ENCODE peak calls at places on chromosomes 13 and 19, in five cellular contexts. One of them, this sample, is unnamed.

GRCh38 chr19:51489113-51489512 is 10.8 kb downstream of the CEACAM18 start:
- DNase-seq in neural crest cell: no peak
- DNase-seq in sigmoid colon: no peak
- DNase-seq in fibroblast of pulmonary artery: no peak
- DNase-seq in breast epithelium: no peak
- DNase-seq in this sample: no peak

GRCh38 chr19:35620001-35620400 is 7.5 kb downstream of the HAUS5 start:
- DNase-seq in neural crest cell: no peak
- DNase-seq in fibroblast of pulmonary artery: no peak
- DNase-seq in breast epithelium: no peak
- DNase-seq in sigmoid colon: no peak
- DNase-seq in this sample: no peak

GRCh38 chr13:27264181-27264580 is 6.4 kb upstream of the RASL11A start:
- DNase-seq in sigmoid colon: no peak
- DNase-seq in fibroblast of pulmonary artery: peak; percentile 62
- DNase-seq in neural crest cell: no peak
- DNase-seq in breast epithelium: no peak
- DNase-seq in this sample: no peak

GRCh38 chr13:23375007-23375971 is 58.2 kb downstream of the SACS start:
- DNase-seq in breast epithelium: peak; percentile 94
- DNase-seq in sigmoid colon: peak; percentile 98
- DNase-seq in neural crest cell: peak; percentile 92
- DNase-seq in fibroblast of pulmonary artery: peak; percentile 95
- DNase-seq in this sample: peak; percentile 91

GRCh38 chr13:40983725-40984669 is 35.1 kb downstream of the ELF1 start:
- DNase-seq in neural crest cell: no peak
- DNase-seq in fibroblast of pulmonary artery: no peak
- DNase-seq in breast epithelium: no peak
- DNase-seq in sigmoid colon: no peak
- DNase-seq in this sample: no peak

GRCh38 chr19:4090351-4091220 is 23.9 kb upstream of the ZBTB7A start:
- DNase-seq in breast epithelium: no peak
- DNase-seq in neural crest cell: no peak
- DNase-seq in fibroblast of pulmonary artery: no peak
- DNase-seq in sigmoid colon: no peak
- DNase-seq in this sample: no peak

GRCh38 chr19:48735031-48735615 is 5.3 kb downstream of the RASIP1 start:
- DNase-seq in breast epithelium: no peak
- DNase-seq in sigmoid colon: no peak
- DNase-seq in neural crest cell: peak; percentile 45
- DNase-seq in fibroblast of pulmonary artery: no peak
- DNase-seq in this sample: no peak

GRCh38 chr19:12745166-12745897 is 6.3 kb upstream of the BEST2 start:
- DNase-seq in fibroblast of pulmonary artery: no peak
- DNase-seq in neural crest cell: no peak
- DNase-seq in sigmoid colon: no peak
- DNase-seq in breast epithelium: no peak
- DNase-seq in this sample: no peak

GRCh38 chr19:7293795-7294570 is at the start of gene INSR:
- DNase-seq in breast epithelium: peak; percentile 91
- DNase-seq in sigmoid colon: peak; percentile 95
- DNase-seq in neural crest cell: peak; percentile 68
- DNase-seq in fibroblast of pulmonary artery: peak; percentile 90
- DNase-seq in this sample: peak; percentile 71

GRCh38 chr13:48975101-48975925 is at the start of gene FNDC3A:
- DNase-seq in fibroblast of pulmonary artery: peak; percentile 74
- DNase-seq in breast epithelium: peak; percentile 72
- DNase-seq in sigmoid colon: peak; percentile 76
- DNase-seq in neural crest cell: peak; percentile 14
- DNase-seq in this sample: peak; percentile 76

GRCh38 chr19:6423499-6424189 is 967 bp downstream of the KHSRP start:
- DNase-seq in fibroblast of pulmonary artery: peak; percentile 55
- DNase-seq in neural crest cell: peak; percentile 45
- DNase-seq in breast epithelium: no peak
- DNase-seq in sigmoid colon: peak; percentile 67
- DNase-seq in this sample: no peak

GRCh38 chr19:10762656-10763055 is 44.8 kb downstream of the DNM2 start:
- DNase-seq in neural crest cell: no peak
- DNase-seq in breast epithelium: no peak
- DNase-seq in sigmoid colon: no peak
- DNase-seq in fibroblast of pulmonary artery: no peak
- DNase-seq in this sample: no peak

GRCh38 chr19:41367848-41368301 is 3.9 kb upstream of the B9D2 start:
- DNase-seq in fibroblast of pulmonary artery: peak; percentile 89
- DNase-seq in sigmoid colon: no peak
- DNase-seq in breast epithelium: no peak
- DNase-seq in neural crest cell: no peak
- DNase-seq in this sample: no peak

GRCh38 chr19:39865953-39866352 is 19.8 kb upstream of the FBL start:
- DNase-seq in sigmoid colon: no peak
- DNase-seq in breast epithelium: no peak
- DNase-seq in fibroblast of pulmonary artery: no peak
- DNase-seq in neural crest cell: no peak
- DNase-seq in this sample: no peak

GRCh38 chr13:44013666-44014291 is 134.1 kb downstream of the LACC1 start:
- DNase-seq in breast epithelium: no peak
- DNase-seq in neural crest cell: no peak
- DNase-seq in sigmoid colon: no peak
- DNase-seq in fibroblast of pulmonary artery: peak; percentile 66
- DNase-seq in this sample: no peak

GRCh38 chr13:42883771-42884170 is 102.4 kb downstream of the FAM216B start:
- DNase-seq in neural crest cell: no peak
- DNase-seq in sigmoid colon: no peak
- DNase-seq in breast epithelium: no peak
- DNase-seq in fibroblast of pulmonary artery: peak; percentile 79
- DNase-seq in this sample: no peak

GRCh38 chr19:38285567-38285966 is 18.5 kb upstream of the C19orf33 start:
- DNase-seq in fibroblast of pulmonary artery: no peak
- DNase-seq in breast epithelium: no peak
- DNase-seq in sigmoid colon: no peak
- DNase-seq in neural crest cell: no peak
- DNase-seq in this sample: no peak

GRCh38 chr13:28408235-28408848 is 86.6 kb downstream of the FLT1 start:
- DNase-seq in fibroblast of pulmonary artery: peak; percentile 76
- DNase-seq in sigmoid colon: no peak
- DNase-seq in breast epithelium: no peak
- DNase-seq in neural crest cell: no peak
- DNase-seq in this sample: no peak

GRCh38 chr13:97112451-97113152 is 109.5 kb upstream of the MBNL2 start:
- DNase-seq in sigmoid colon: no peak
- DNase-seq in breast epithelium: no peak
- DNase-seq in neural crest cell: no peak
- DNase-seq in fibroblast of pulmonary artery: no peak
- DNase-seq in this sample: no peak

GRCh38 chr13:97111705-97112104 is 110.4 kb upstream of the MBNL2 start:
- DNase-seq in neural crest cell: no peak
- DNase-seq in sigmoid colon: no peak
- DNase-seq in breast epithelium: no peak
- DNase-seq in fibroblast of pulmonary artery: no peak
- DNase-seq in this sample: no peak

GRCh38 chr13:97114696-97115095 is 107.4 kb upstream of the MBNL2 start:
- DNase-seq in fibroblast of pulmonary artery: no peak
- DNase-seq in neural crest cell: peak; percentile 33
- DNase-seq in sigmoid colon: no peak
- DNase-seq in breast epithelium: no peak
- DNase-seq in this sample: no peak

GRCh38 chr13:97116754-97117153 is 105.4 kb upstream of the MBNL2 start:
- DNase-seq in breast epithelium: no peak
- DNase-seq in sigmoid colon: peak; percentile 74
- DNase-seq in fibroblast of pulmonary artery: peak; percentile 60
- DNase-seq in neural crest cell: no peak
- DNase-seq in this sample: no peak

GRCh38 chr13:97113231-97114001 is 108.7 kb upstream of the MBNL2 start:
- DNase-seq in breast epithelium: no peak
- DNase-seq in sigmoid colon: no peak
- DNase-seq in neural crest cell: no peak
- DNase-seq in fibroblast of pulmonary artery: no peak
- DNase-seq in this sample: no peak
- TF ChIP-seq CTCF in breast epithelium: no peak
- TF ChIP-seq CTCF in sigmoid colon: no peak
- TF ChIP-seq CTCF in neural crest cell: no peak
- TF ChIP-seq CTCF in fibroblast of pulmonary artery: no peak
- TF ChIP-seq CTCF in this sample: no peak

DNA sequence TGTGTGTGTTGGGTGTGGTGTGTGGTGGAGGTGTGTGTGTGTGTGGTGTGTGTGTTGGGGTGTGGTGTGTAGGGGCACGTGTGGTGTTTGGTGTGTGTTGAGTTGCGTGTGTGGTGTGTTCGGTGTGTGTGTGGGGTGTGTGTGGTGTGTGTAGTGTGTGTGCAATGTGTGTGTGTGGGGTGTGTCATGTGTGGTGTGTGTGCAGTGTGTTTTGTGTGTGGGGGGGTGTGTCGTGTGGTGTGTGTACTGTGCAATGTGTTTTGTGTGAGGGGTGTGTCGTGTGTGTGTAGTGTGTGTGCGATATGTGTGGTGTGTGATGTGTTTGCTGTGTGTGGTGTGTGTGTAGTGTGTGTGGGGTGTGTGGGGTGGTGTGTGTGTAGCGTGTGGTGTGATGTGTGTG is 6.0 kb upstream of the KPTN start:
- DNase-seq in sigmoid colon: no peak
- DNase-seq in breast epithelium: no peak
- DNase-seq in fibroblast of pulmonary artery: no peak
- DNase-seq in neural crest cell: no peak
- DNase-seq in this sample: no peak
- TF ChIP-seq CTCF in sigmoid colon: no peak
- TF ChIP-seq CTCF in breast epithelium: no peak
- TF ChIP-seq CTCF in fibroblast of pulmonary artery: no peak
- TF ChIP-seq CTCF in neural crest cell: no peak
- TF ChIP-seq CTCF in this sample: no peak

DNA sequence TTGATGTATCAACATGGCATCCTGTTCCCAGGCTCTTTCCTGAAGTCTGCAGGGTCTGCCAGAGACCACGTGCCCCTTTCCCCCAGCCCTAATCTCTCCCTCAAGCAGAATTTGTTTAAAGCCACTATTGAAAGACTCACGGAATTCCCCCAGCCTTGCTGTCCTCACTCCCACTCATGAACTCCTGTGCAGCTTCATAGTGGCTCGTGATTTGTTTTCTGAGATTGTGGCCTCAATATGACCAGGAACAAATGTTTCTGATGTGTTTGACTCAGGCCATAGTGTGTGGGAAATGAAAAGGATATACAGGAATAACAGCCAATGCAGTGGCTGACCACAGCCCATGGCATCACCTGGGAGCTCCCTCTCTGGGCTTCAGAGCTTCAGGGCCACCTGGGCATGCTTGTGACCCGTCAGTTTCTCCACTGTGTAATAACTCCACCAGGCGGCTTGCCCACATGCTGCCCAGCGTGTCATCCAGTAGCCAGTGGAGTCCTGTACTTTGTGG is 8.1 kb upstream of the SERPINE3 start:
- DNase-seq in neural crest cell: no peak
- DNase-seq in fibroblast of pulmonary artery: peak; percentile 39
- DNase-seq in sigmoid colon: no peak
- DNase-seq in breast epithelium: no peak
- DNase-seq in this sample: no peak
- TF ChIP-seq CTCF in neural crest cell: no peak
- TF ChIP-seq CTCF in fibroblast of pulmonary artery: no peak
- TF ChIP-seq CTCF in sigmoid colon: no peak
- TF ChIP-seq CTCF in breast epithelium: no peak
- TF ChIP-seq CTCF in this sample: no peak

DNA sequence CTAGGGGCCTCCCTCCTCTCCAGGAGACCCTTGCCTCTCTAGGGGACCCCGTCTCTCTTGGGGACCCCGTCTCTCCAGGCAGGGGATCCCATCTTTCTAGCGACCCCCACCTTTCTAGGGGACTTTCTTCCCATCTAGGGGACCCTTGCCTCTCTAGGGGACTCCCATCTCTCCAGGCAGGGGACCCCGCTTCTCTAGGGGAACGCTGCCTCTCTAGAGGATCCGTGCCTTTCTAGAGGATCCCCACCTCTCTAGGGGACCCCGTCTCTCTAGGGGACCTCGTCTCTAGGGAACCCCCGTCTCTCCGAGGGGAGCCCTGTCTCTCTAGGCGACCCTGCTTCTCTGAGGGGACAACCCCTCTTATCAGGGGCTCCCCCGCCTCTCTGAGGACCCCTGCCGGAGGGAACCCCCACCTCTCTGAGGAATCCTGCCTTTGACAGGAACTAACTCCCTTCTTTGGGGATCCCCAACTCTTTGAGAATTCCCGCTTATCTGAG is 19.1 kb upstream of the GATAD2A start:
- DNase-seq in breast epithelium: no peak
- DNase-seq in neural crest cell: no peak
- DNase-seq in sigmoid colon: no peak
- DNase-seq in fibroblast of pulmonary artery: no peak
- DNase-seq in this sample: no peak
- TF ChIP-seq CTCF in breast epithelium: no peak
- TF ChIP-seq CTCF in neural crest cell: no peak
- TF ChIP-seq CTCF in sigmoid colon: no peak
- TF ChIP-seq CTCF in fibroblast of pulmonary artery: peak; percentile 16
- TF ChIP-seq CTCF in this sample: no peak

GRCh38 chr19:44690131-44690440 is 8.9 kb upstream of the CEACAM16 start:
- DNase-seq in fibroblast of pulmonary artery: no peak
- DNase-seq in breast epithelium: no peak
- DNase-seq in sigmoid colon: no peak
- DNase-seq in neural crest cell: no peak
- DNase-seq in this sample: no peak
- TF ChIP-seq CTCF in fibroblast of pulmonary artery: no peak
- TF ChIP-seq CTCF in breast epithelium: no peak
- TF ChIP-seq CTCF in sigmoid colon: no peak
- TF ChIP-seq CTCF in neural crest cell: no peak
- TF ChIP-seq CTCF in this sample: no peak

DNA sequence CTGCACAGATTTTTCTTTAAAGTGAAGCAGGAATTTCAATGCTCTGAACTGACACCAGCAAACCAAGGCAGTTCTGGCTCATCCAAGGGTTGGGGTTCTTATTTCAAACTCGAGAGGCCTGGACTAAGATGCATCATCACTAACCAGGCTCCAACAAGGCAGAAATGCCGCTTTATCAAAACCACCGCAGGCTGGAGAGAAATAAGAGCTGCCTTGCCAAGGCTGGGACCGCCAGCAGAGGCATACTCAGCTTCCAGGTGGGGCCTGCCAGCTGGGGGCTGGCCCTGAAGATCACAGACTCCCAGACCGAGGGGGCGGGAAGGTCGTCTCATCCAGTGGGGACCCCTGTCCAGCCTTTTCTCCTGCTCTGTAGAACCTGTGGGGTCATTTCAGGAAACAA is 37.4 kb upstream of the GAS6 start:
- DNase-seq in breast epithelium: peak; percentile 33
- DNase-seq in neural crest cell: no peak
- DNase-seq in fibroblast of pulmonary artery: no peak
- DNase-seq in sigmoid colon: no peak
- DNase-seq in this sample: no peak
- TF ChIP-seq CTCF in breast epithelium: no peak
- TF ChIP-seq CTCF in neural crest cell: no peak
- TF ChIP-seq CTCF in fibroblast of pulmonary artery: no peak
- TF ChIP-seq CTCF in sigmoid colon: no peak
- TF ChIP-seq CTCF in this sample: no peak

This sample was measured in mesothelial cell of epicardium.